ENCODE peak calls at places on chromosomes 16 and 17, in six cellular contexts. One of them, this sample, is unnamed.

GRCh38 chr17:17836818-17837379 is at the start of gene SREBF1:
- DNase-seq in CD4-positive, CD25-positive, alpha-beta regulatory T cell: no peak
- DNase-seq in cardiac septum: peak
- DNase-seq in T-helper 1 cell: peak
- DNase-seq in A549: peak
- DNase-seq in NCI-H1048: no peak
- DNase-seq in this sample: peak

GRCh38 chr16:89545831-89546574 is 14.5 kb upstream of the RPL13 start:
- DNase-seq in NCI-H1048: no peak
- DNase-seq in T-helper 1 cell: no peak
- DNase-seq in cardiac septum: no peak
- DNase-seq in CD4-positive, CD25-positive, alpha-beta regulatory T cell: no peak
- DNase-seq in A549: no peak
- DNase-seq in this sample: no peak

GRCh38 chr16:20315764-20316163 is 11.5 kb downstream of the GP2 start:
- DNase-seq in A549: no peak
- DNase-seq in cardiac septum: no peak
- DNase-seq in NCI-H1048: no peak
- DNase-seq in CD4-positive, CD25-positive, alpha-beta regulatory T cell: no peak
- DNase-seq in T-helper 1 cell: no peak
- DNase-seq in this sample: no peak

GRCh38 chr16:72264776-72265175 is 92.8 kb upstream of the PMFBP1 start:
- DNase-seq in CD4-positive, CD25-positive, alpha-beta regulatory T cell: no peak
- DNase-seq in A549: no peak
- DNase-seq in NCI-H1048: no peak
- DNase-seq in cardiac septum: no peak
- DNase-seq in T-helper 1 cell: no peak
- DNase-seq in this sample: no peak

GRCh38 chr17:2050871-2051387 is 4.0 kb upstream of the HIC1 start:
- DNase-seq in cardiac septum: no peak
- DNase-seq in T-helper 1 cell: no peak
- DNase-seq in CD4-positive, CD25-positive, alpha-beta regulatory T cell: no peak
- DNase-seq in NCI-H1048: no peak
- DNase-seq in A549: peak
- DNase-seq in this sample: peak

GRCh38 chr16:10965440-10966039 is 21.2 kb downstream of the CLEC16A start:
- DNase-seq in CD4-positive, CD25-positive, alpha-beta regulatory T cell: no peak
- DNase-seq in T-helper 1 cell: no peak
- DNase-seq in cardiac septum: no peak
- DNase-seq in A549: no peak
- DNase-seq in NCI-H1048: no peak
- DNase-seq in this sample: no peak

GRCh38 chr16:68072038-68072695 is 13.0 kb upstream of the NFATC3 start:
- DNase-seq in CD4-positive, CD25-positive, alpha-beta regulatory T cell: no peak
- DNase-seq in T-helper 1 cell: no peak
- DNase-seq in A549: peak
- DNase-seq in cardiac septum: no peak
- DNase-seq in NCI-H1048: no peak
- DNase-seq in this sample: no peak

GRCh38 chr17:35243459-35244204 is 760 bp downstream of the SLFN5 start:
- DNase-seq in CD4-positive, CD25-positive, alpha-beta regulatory T cell: peak
- DNase-seq in T-helper 1 cell: peak
- DNase-seq in cardiac septum: peak
- DNase-seq in A549: peak
- DNase-seq in NCI-H1048: no peak
- DNase-seq in this sample: peak

GRCh38 chr17:6463616-6464445 is 19.6 kb downstream of the PIMREG start:
- DNase-seq in A549: no peak
- DNase-seq in T-helper 1 cell: no peak
- DNase-seq in CD4-positive, CD25-positive, alpha-beta regulatory T cell: no peak
- DNase-seq in NCI-H1048: no peak
- DNase-seq in cardiac septum: no peak
- DNase-seq in this sample: no peak

GRCh38 chr17:66904760-66905637 is 59.5 kb upstream of the CACNG4 start:
- DNase-seq in NCI-H1048: no peak
- DNase-seq in T-helper 1 cell: no peak
- DNase-seq in cardiac septum: peak
- DNase-seq in CD4-positive, CD25-positive, alpha-beta regulatory T cell: no peak
- DNase-seq in A549: peak
- DNase-seq in this sample: no peak

GRCh38 chr16:88593064-88593463 is 22.9 kb downstream of the ZC3H18 start:
- DNase-seq in NCI-H1048: no peak
- DNase-seq in A549: no peak
- DNase-seq in cardiac septum: no peak
- DNase-seq in CD4-positive, CD25-positive, alpha-beta regulatory T cell: no peak
- DNase-seq in T-helper 1 cell: no peak
- DNase-seq in this sample: no peak

GRCh38 chr17:66953661-66954060 is 10.8 kb upstream of the CACNG4 start:
- DNase-seq in cardiac septum: no peak
- DNase-seq in A549: no peak
- DNase-seq in CD4-positive, CD25-positive, alpha-beta regulatory T cell: no peak
- DNase-seq in T-helper 1 cell: no peak
- DNase-seq in NCI-H1048: no peak
- DNase-seq in this sample: no peak

GRCh38 chr16:30084816-30085159 is 6.9 kb downstream of the TBX6 start:
- DNase-seq in T-helper 1 cell: no peak
- DNase-seq in CD4-positive, CD25-positive, alpha-beta regulatory T cell: no peak
- DNase-seq in NCI-H1048: no peak
- DNase-seq in cardiac septum: no peak
- DNase-seq in A549: no peak
- DNase-seq in this sample: no peak

GRCh38 chr16:85077576-85078125 is 34.6 kb downstream of the CIBAR2 start:
- DNase-seq in CD4-positive, CD25-positive, alpha-beta regulatory T cell: no peak
- DNase-seq in A549: no peak
- DNase-seq in NCI-H1048: no peak
- DNase-seq in cardiac septum: no peak
- DNase-seq in T-helper 1 cell: no peak
- DNase-seq in this sample: no peak

GRCh38 chr16:71205482-71206131 is 24.9 kb downstream of the HYDIN start:
- DNase-seq in NCI-H1048: no peak
- DNase-seq in CD4-positive, CD25-positive, alpha-beta regulatory T cell: no peak
- DNase-seq in T-helper 1 cell: no peak
- DNase-seq in A549: no peak
- DNase-seq in cardiac septum: peak
- DNase-seq in this sample: no peak

GRCh38 chr16:88790312-88791150 is 5.5 kb upstream of the PIEZO1 start:
- DNase-seq in T-helper 1 cell: peak
- DNase-seq in NCI-H1048: no peak
- DNase-seq in cardiac septum: peak
- DNase-seq in A549: no peak
- DNase-seq in CD4-positive, CD25-positive, alpha-beta regulatory T cell: peak
- DNase-seq in this sample: peak

GRCh38 chr17:60354223-60354622 is 37.7 kb downstream of the USP32 start:
- DNase-seq in A549: peak
- DNase-seq in T-helper 1 cell: no peak
- DNase-seq in NCI-H1048: no peak
- DNase-seq in cardiac septum: no peak
- DNase-seq in CD4-positive, CD25-positive, alpha-beta regulatory T cell: no peak
- DNase-seq in this sample: no peak

GRCh38 chr16:15847621-15848175 is 9.1 kb downstream of the MYH11 start:
- DNase-seq in NCI-H1048: no peak
- DNase-seq in cardiac septum: no peak
- DNase-seq in T-helper 1 cell: no peak
- DNase-seq in A549: no peak
- DNase-seq in CD4-positive, CD25-positive, alpha-beta regulatory T cell: no peak
- DNase-seq in this sample: no peak

GRCh38 chr16:83344014-83344413 is 463.8 kb upstream of the HSBP1 start:
- DNase-seq in cardiac septum: no peak
- DNase-seq in NCI-H1048: no peak
- DNase-seq in T-helper 1 cell: no peak
- DNase-seq in A549: peak
- DNase-seq in CD4-positive, CD25-positive, alpha-beta regulatory T cell: no peak
- DNase-seq in this sample: no peak

GRCh38 chr16:29675811-29676643 is 3.0 kb upstream of the QPRT start:
- DNase-seq in A549: peak
- DNase-seq in CD4-positive, CD25-positive, alpha-beta regulatory T cell: no peak
- DNase-seq in NCI-H1048: no peak
- DNase-seq in cardiac septum: no peak
- DNase-seq in T-helper 1 cell: no peak
- DNase-seq in this sample: no peak

GRCh38 chr17:53032861-53033271 is 789.9 kb upstream of the KIF2B start:
- DNase-seq in A549: peak
- DNase-seq in T-helper 1 cell: no peak
- DNase-seq in NCI-H1048: peak
- DNase-seq in cardiac septum: no peak
- DNase-seq in CD4-positive, CD25-positive, alpha-beta regulatory T cell: no peak
- DNase-seq in this sample: peak

GRCh38 chr17:74024871-74025531 is 178.5 kb upstream of the RPL38 start:
- DNase-seq in T-helper 1 cell: no peak
- DNase-seq in cardiac septum: no peak
- DNase-seq in NCI-H1048: no peak
- DNase-seq in CD4-positive, CD25-positive, alpha-beta regulatory T cell: no peak
- DNase-seq in A549: no peak
- DNase-seq in this sample: peak

GRCh38 chr17:58121925-58122324 is 26.3 kb upstream of the OR4D1 start:
- DNase-seq in CD4-positive, CD25-positive, alpha-beta regulatory T cell: peak
- DNase-seq in T-helper 1 cell: peak
- DNase-seq in NCI-H1048: no peak
- DNase-seq in A549: peak
- DNase-seq in cardiac septum: no peak
- DNase-seq in this sample: no peak

GRCh38 chr16:7921360-7921759 is 588.7 kb downstream of the RBFOX1 start:
- DNase-seq in A549: no peak
- DNase-seq in cardiac septum: no peak
- DNase-seq in T-helper 1 cell: no peak
- DNase-seq in NCI-H1048: no peak
- DNase-seq in CD4-positive, CD25-positive, alpha-beta regulatory T cell: no peak
- DNase-seq in this sample: no peak

GRCh38 chr16:1426734-1427451 is 4.0 kb upstream of the PERCC1 start:
- DNase-seq in A549: no peak
- DNase-seq in CD4-positive, CD25-positive, alpha-beta regulatory T cell: no peak
- DNase-seq in NCI-H1048: no peak
- DNase-seq in cardiac septum: no peak
- DNase-seq in T-helper 1 cell: no peak
- DNase-seq in this sample: no peak

GRCh38 chr17:40615295-40615988 is 32.2 kb downstream of the SMARCE1 start:
- DNase-seq in NCI-H1048: no peak
- DNase-seq in A549: peak
- DNase-seq in T-helper 1 cell: no peak
- DNase-seq in cardiac septum: no peak
- DNase-seq in CD4-positive, CD25-positive, alpha-beta regulatory T cell: peak
- DNase-seq in this sample: peak

GRCh38 chr17:29593546-29594440 is 861 bp downstream of the ANKRD13B start:
- DNase-seq in NCI-H1048: no peak
- DNase-seq in T-helper 1 cell: no peak
- DNase-seq in A549: peak
- DNase-seq in CD4-positive, CD25-positive, alpha-beta regulatory T cell: no peak
- DNase-seq in cardiac septum: no peak
- DNase-seq in this sample: peak

GRCh38 chr17:74443516-74444296 is 11.8 kb downstream of the GPRC5C start:
- DNase-seq in CD4-positive, CD25-positive, alpha-beta regulatory T cell: no peak
- DNase-seq in T-helper 1 cell: no peak
- DNase-seq in A549: no peak
- DNase-seq in NCI-H1048: no peak
- DNase-seq in cardiac septum: no peak
- DNase-seq in this sample: no peak

GRCh38 chr17:39627170-39627716 is 491 bp downstream of the PPP1R1B start:
- DNase-seq in cardiac septum: no peak
- DNase-seq in CD4-positive, CD25-positive, alpha-beta regulatory T cell: no peak
- DNase-seq in T-helper 1 cell: no peak
- DNase-seq in NCI-H1048: no peak
- DNase-seq in A549: no peak
- DNase-seq in this sample: peak

GRCh38 chr16:27320261-27321012 is 6.7 kb downstream of the IL4R start:
- DNase-seq in A549: no peak
- DNase-seq in T-helper 1 cell: no peak
- DNase-seq in NCI-H1048: no peak
- DNase-seq in CD4-positive, CD25-positive, alpha-beta regulatory T cell: no peak
- DNase-seq in cardiac septum: peak
- DNase-seq in this sample: no peak

GRCh38 chr16:11783319-11784047 is 13.6 kb downstream of the ZC3H7A start:
- DNase-seq in T-helper 1 cell: peak
- DNase-seq in A549: no peak
- DNase-seq in CD4-positive, CD25-positive, alpha-beta regulatory T cell: peak
- DNase-seq in cardiac septum: no peak
- DNase-seq in NCI-H1048: no peak
- DNase-seq in this sample: no peak

GRCh38 chr16:57600952-57601580 is 27.4 kb upstream of the ADGRG1 start:
- DNase-seq in NCI-H1048: no peak
- DNase-seq in CD4-positive, CD25-positive, alpha-beta regulatory T cell: no peak
- DNase-seq in cardiac septum: no peak
- DNase-seq in A549: no peak
- DNase-seq in T-helper 1 cell: no peak
- DNase-seq in this sample: no peak

GRCh38 chr17:17812211-17813054 is 24.4 kb downstream of the SREBF1 start:
- DNase-seq in T-helper 1 cell: peak
- DNase-seq in CD4-positive, CD25-positive, alpha-beta regulatory T cell: peak
- DNase-seq in NCI-H1048: no peak
- DNase-seq in cardiac septum: peak
- DNase-seq in A549: peak
- DNase-seq in this sample: peak

GRCh38 chr16:31409433-31409832 is 16.3 kb downstream of the ITGAD start:
- DNase-seq in NCI-H1048: no peak
- DNase-seq in T-helper 1 cell: no peak
- DNase-seq in A549: peak
- DNase-seq in CD4-positive, CD25-positive, alpha-beta regulatory T cell: no peak
- DNase-seq in cardiac septum: no peak
- DNase-seq in this sample: no peak

GRCh38 chr17:68429881-68430280 is 27.4 kb downstream of the WIPI1 start:
- DNase-seq in NCI-H1048: no peak
- DNase-seq in A549: no peak
- DNase-seq in CD4-positive, CD25-positive, alpha-beta regulatory T cell: no peak
- DNase-seq in cardiac septum: no peak
- DNase-seq in T-helper 1 cell: no peak
- DNase-seq in this sample: no peak

GRCh38 chr17:6461792-6462524 is 17.7 kb downstream of the PIMREG start:
- DNase-seq in CD4-positive, CD25-positive, alpha-beta regulatory T cell: no peak
- DNase-seq in cardiac septum: no peak
- DNase-seq in NCI-H1048: no peak
- DNase-seq in T-helper 1 cell: no peak
- DNase-seq in A549: no peak
- DNase-seq in this sample: no peak

GRCh38 chr17:75845058-75845711 is 981 bp upstream of the UNC13D start:
- DNase-seq in cardiac septum: peak
- DNase-seq in CD4-positive, CD25-positive, alpha-beta regulatory T cell: peak
- DNase-seq in T-helper 1 cell: no peak
- DNase-seq in A549: peak
- DNase-seq in NCI-H1048: no peak
- DNase-seq in this sample: peak

GRCh38 chr17:59377410-59377809 is 46.0 kb downstream of the YPEL2 start:
- DNase-seq in A549: no peak
- DNase-seq in CD4-positive, CD25-positive, alpha-beta regulatory T cell: no peak
- DNase-seq in NCI-H1048: no peak
- DNase-seq in cardiac septum: no peak
- DNase-seq in T-helper 1 cell: no peak
- DNase-seq in this sample: no peak

GRCh38 chr17:65064452-65065019 is 8.0 kb upstream of the GNA13 start:
- DNase-seq in T-helper 1 cell: no peak
- DNase-seq in cardiac septum: no peak
- DNase-seq in A549: peak
- DNase-seq in NCI-H1048: no peak
- DNase-seq in CD4-positive, CD25-positive, alpha-beta regulatory T cell: no peak
- DNase-seq in this sample: no peak

GRCh38 chr16:63466-63865 is 9.0 kb downstream of the RHBDF1 start:
- DNase-seq in cardiac septum: no peak
- DNase-seq in CD4-positive, CD25-positive, alpha-beta regulatory T cell: no peak
- DNase-seq in NCI-H1048: no peak
- DNase-seq in A549: no peak
- DNase-seq in T-helper 1 cell: no peak
- DNase-seq in this sample: no peak